ENCODE peak calls at places on chromosomes 16 and 17, in ten cellular contexts. One of them, this sample, is unnamed.

GRCh38 chr17:17570207-17570797 is 21.2 kb downstream of the PEMT start:
- DNase-seq in fibroblast of the conjunctiva: no peak
- DNase-seq in heart left ventricle: no peak
- DNase-seq in renal cortical epithelial cell: no peak
- DNase-seq in effector memory CD8-positive, alpha-beta T cell: no peak
- DNase-seq in AG20443: peak; percentile 64
- DNase-seq in AG04449: no peak
- DNase-seq in astrocyte of the spinal cord: peak; percentile 17
- DNase-seq in substantia nigra: no peak
- DNase-seq in vagina: no peak
- DNase-seq in this sample: no peak

GRCh38 chr17:75209061-75209460 is 3.6 kb downstream of the NUP85 start:
- DNase-seq in fibroblast of the conjunctiva: no peak
- DNase-seq in heart left ventricle: no peak
- DNase-seq in renal cortical epithelial cell: no peak
- DNase-seq in effector memory CD8-positive, alpha-beta T cell: no peak
- DNase-seq in AG20443: no peak
- DNase-seq in AG04449: no peak
- DNase-seq in astrocyte of the spinal cord: no peak
- DNase-seq in substantia nigra: no peak
- DNase-seq in vagina: no peak
- DNase-seq in this sample: no peak

GRCh38 chr16:12406840-12407690 is 396.6 kb downstream of the CPPED1 start:
- DNase-seq in fibroblast of the conjunctiva: no peak
- DNase-seq in heart left ventricle: no peak
- DNase-seq in renal cortical epithelial cell: peak; percentile 89
- DNase-seq in effector memory CD8-positive, alpha-beta T cell: no peak
- DNase-seq in AG20443: no peak
- DNase-seq in AG04449: no peak
- DNase-seq in astrocyte of the spinal cord: peak; percentile 29
- DNase-seq in substantia nigra: no peak
- DNase-seq in vagina: no peak
- DNase-seq in this sample: no peak

GRCh38 chr17:60393840-60394529 is 2.1 kb upstream of the USP32 start:
- DNase-seq in fibroblast of the conjunctiva: no peak
- DNase-seq in heart left ventricle: no peak
- DNase-seq in renal cortical epithelial cell: peak; percentile 86
- DNase-seq in effector memory CD8-positive, alpha-beta T cell: no peak
- DNase-seq in AG20443: no peak
- DNase-seq in AG04449: no peak
- DNase-seq in astrocyte of the spinal cord: no peak
- DNase-seq in substantia nigra: no peak
- DNase-seq in vagina: no peak
- DNase-seq in this sample: no peak

GRCh38 chr17:5019475-5019956 is 15.7 kb downstream of the SLC52A1 start:
- DNase-seq in fibroblast of the conjunctiva: no peak
- DNase-seq in heart left ventricle: no peak
- DNase-seq in renal cortical epithelial cell: no peak
- DNase-seq in effector memory CD8-positive, alpha-beta T cell: no peak
- DNase-seq in AG20443: peak; percentile 29
- DNase-seq in AG04449: no peak
- DNase-seq in astrocyte of the spinal cord: no peak
- DNase-seq in substantia nigra: no peak
- DNase-seq in vagina: no peak
- DNase-seq in this sample: peak; percentile 22

GRCh38 chr17:65177901-65178300 is 40.7 kb downstream of the RGS9 start:
- DNase-seq in fibroblast of the conjunctiva: no peak
- DNase-seq in heart left ventricle: no peak
- DNase-seq in renal cortical epithelial cell: peak; percentile 57
- DNase-seq in effector memory CD8-positive, alpha-beta T cell: no peak
- DNase-seq in AG20443: peak; percentile 75
- DNase-seq in AG04449: no peak
- DNase-seq in astrocyte of the spinal cord: peak; percentile 71
- DNase-seq in substantia nigra: no peak
- DNase-seq in vagina: no peak
- DNase-seq in this sample: no peak

GRCh38 chr16:79651363-79651762 is 50.8 kb upstream of the MAF start:
- DNase-seq in fibroblast of the conjunctiva: no peak
- DNase-seq in heart left ventricle: no peak
- DNase-seq in renal cortical epithelial cell: peak; percentile 83
- DNase-seq in effector memory CD8-positive, alpha-beta T cell: no peak
- DNase-seq in AG20443: peak; percentile 37
- DNase-seq in AG04449: no peak
- DNase-seq in astrocyte of the spinal cord: peak; percentile 83
- DNase-seq in substantia nigra: peak; percentile 21
- DNase-seq in vagina: no peak
- DNase-seq in this sample: no peak

GRCh38 chr17:72171703-72172670 is 51.2 kb downstream of the SOX9 start:
- DNase-seq in fibroblast of the conjunctiva: no peak
- DNase-seq in heart left ventricle: no peak
- DNase-seq in renal cortical epithelial cell: no peak
- DNase-seq in effector memory CD8-positive, alpha-beta T cell: no peak
- DNase-seq in AG20443: peak; percentile 26
- DNase-seq in AG04449: no peak
- DNase-seq in astrocyte of the spinal cord: no peak
- DNase-seq in substantia nigra: no peak
- DNase-seq in vagina: no peak
- DNase-seq in this sample: no peak

GRCh38 chr17:9645858-9646555 is 690 bp downstream of the USP43 start:
- DNase-seq in fibroblast of the conjunctiva: no peak
- DNase-seq in heart left ventricle: no peak
- DNase-seq in renal cortical epithelial cell: peak; percentile 29
- DNase-seq in effector memory CD8-positive, alpha-beta T cell: no peak
- DNase-seq in AG20443: peak; percentile 40
- DNase-seq in AG04449: no peak
- DNase-seq in astrocyte of the spinal cord: peak; percentile 36
- DNase-seq in substantia nigra: no peak
- DNase-seq in vagina: no peak
- DNase-seq in this sample: no peak

GRCh38 chr16:72404299-72404698 is 232.3 kb upstream of the PMFBP1 start:
- DNase-seq in fibroblast of the conjunctiva: no peak
- DNase-seq in heart left ventricle: no peak
- DNase-seq in renal cortical epithelial cell: peak; percentile 32
- DNase-seq in effector memory CD8-positive, alpha-beta T cell: no peak
- DNase-seq in AG20443: no peak
- DNase-seq in AG04449: no peak
- DNase-seq in astrocyte of the spinal cord: peak; percentile 35
- DNase-seq in substantia nigra: no peak
- DNase-seq in vagina: no peak
- DNase-seq in this sample: no peak

GRCh38 chr17:82084373-82085030 is 13.5 kb downstream of the FASN start:
- DNase-seq in fibroblast of the conjunctiva: no peak
- DNase-seq in heart left ventricle: no peak
- DNase-seq in renal cortical epithelial cell: no peak
- DNase-seq in effector memory CD8-positive, alpha-beta T cell: no peak
- DNase-seq in AG20443: no peak
- DNase-seq in AG04449: no peak
- DNase-seq in astrocyte of the spinal cord: no peak
- DNase-seq in substantia nigra: no peak
- DNase-seq in vagina: no peak
- DNase-seq in this sample: no peak

GRCh38 chr16:12320298-12320706 is 343.8 kb downstream of the SNX29 start:
- DNase-seq in fibroblast of the conjunctiva: no peak
- DNase-seq in heart left ventricle: no peak
- DNase-seq in renal cortical epithelial cell: peak; percentile 94
- DNase-seq in effector memory CD8-positive, alpha-beta T cell: no peak
- DNase-seq in AG20443: no peak
- DNase-seq in AG04449: peak; percentile 46
- DNase-seq in astrocyte of the spinal cord: peak; percentile 81
- DNase-seq in substantia nigra: no peak
- DNase-seq in vagina: no peak
- DNase-seq in this sample: no peak

GRCh38 chr16:82660078-82660645 is 33.4 kb downstream of the CDH13 start:
- DNase-seq in fibroblast of the conjunctiva: peak; percentile 20
- DNase-seq in heart left ventricle: no peak
- DNase-seq in renal cortical epithelial cell: no peak
- DNase-seq in effector memory CD8-positive, alpha-beta T cell: no peak
- DNase-seq in AG20443: peak; percentile 58
- DNase-seq in AG04449: no peak
- DNase-seq in astrocyte of the spinal cord: peak; percentile 55
- DNase-seq in substantia nigra: no peak
- DNase-seq in vagina: no peak
- DNase-seq in this sample: peak; percentile 62

GRCh38 chr17:77801545-77802332 is 156.8 kb upstream of the TNRC6C start:
- DNase-seq in fibroblast of the conjunctiva: no peak
- DNase-seq in heart left ventricle: no peak
- DNase-seq in renal cortical epithelial cell: no peak
- DNase-seq in effector memory CD8-positive, alpha-beta T cell: no peak
- DNase-seq in AG20443: no peak
- DNase-seq in AG04449: no peak
- DNase-seq in astrocyte of the spinal cord: no peak
- DNase-seq in substantia nigra: no peak
- DNase-seq in vagina: no peak
- DNase-seq in this sample: no peak

GRCh38 chr16:88510091-88510719 is 57.1 kb downstream of the ZFPM1 start:
- DNase-seq in fibroblast of the conjunctiva: no peak
- DNase-seq in heart left ventricle: no peak
- DNase-seq in renal cortical epithelial cell: peak; percentile 65
- DNase-seq in effector memory CD8-positive, alpha-beta T cell: no peak
- DNase-seq in AG20443: no peak
- DNase-seq in AG04449: no peak
- DNase-seq in astrocyte of the spinal cord: no peak
- DNase-seq in substantia nigra: no peak
- DNase-seq in vagina: no peak
- DNase-seq in this sample: no peak

GRCh38 chr16:89170346-89171215 is 967 bp upstream of the CDH15 start:
- DNase-seq in fibroblast of the conjunctiva: no peak
- DNase-seq in heart left ventricle: no peak
- DNase-seq in renal cortical epithelial cell: no peak
- DNase-seq in effector memory CD8-positive, alpha-beta T cell: peak; percentile 21
- DNase-seq in AG20443: no peak
- DNase-seq in AG04449: no peak
- DNase-seq in astrocyte of the spinal cord: no peak
- DNase-seq in substantia nigra: no peak
- DNase-seq in vagina: no peak
- DNase-seq in this sample: no peak

This sample was measured in central memory CD4-positive, alpha-beta T cell.